ENCODE peak calls at places on chromosomes 6 and 20, in six cellular contexts. Z is gastrocnemius medialis, L is tibial nerve, O is adipocyte, A is right cardiac atrium, C is heart right ventricle. S is an unnamed sample. For H3K27me3 and H3K9me3, the result is how much of the 10 kb centered on the place peaks cover.

GRCh38 chr20:36819662-36820061 is 46.1 kb upstream of the DSN1 start:
- DNase-seq in C (no peak), Z (no peak), L (no peak), O (no peak), A (no peak), S (no peak)

GRCh38 chr6:138979813-138980668 is 8.0 kb downstream of the REPS1 start:
- DNase-seq in A (no peak), O (no peak), C (no peak), Z (no peak), L (no peak), S (no peak)

GRCh38 chr6:55276745-55277627 is 50.3 kb upstream of the GFRAL start:
- DNase-seq in C (peak), A (peak), O (peak), L (peak), Z (no peak), S (no peak)

GRCh38 chr6:134853111-134854055 is 96.5 kb downstream of the ALDH8A1 start:
- DNase-seq in A (no peak), L (no peak), C (no peak), O (peak), Z (peak), S (no peak)

GRCh38 chr6:162177733-162178132 is 549.8 kb downstream of the PRKN start:
- DNase-seq in A (peak), Z (no peak), C (no peak), O (no peak), L (no peak), S (no peak)

GRCh38 chr6:143517447-143517773 is 5.9 kb upstream of the FUCA2 start:
- DNase-seq in C (no peak), O (no peak), L (no peak), A (no peak), Z (no peak), S (no peak)

GRCh38 chr20:24911461-24911860 is 37.6 kb upstream of the CST7 start:
- DNase-seq in L (peak), Z (no peak), O (no peak), C (no peak), A (no peak), S (no peak)

GRCh38 chr6:108598316-108598863 is 37.7 kb downstream of the FOXO3 start:
- DNase-seq in A (no peak), C (no peak), O (peak), L (no peak), Z (no peak), S (no peak)

GRCh38 chr6:89411019-89411268 is 1.1 kb downstream of the RRAGD start:
- DNase-seq in O (peak), Z (no peak), L (no peak), A (peak), C (no peak), S (no peak)

GRCh38 chr6:2890981-2891767 is 11.9 kb downstream of the SERPINB9 start:
- DNase-seq in C (no peak), O (no peak), L (no peak), A (no peak), Z (no peak), S (no peak)

GRCh38 chr6:110999634-111000270 is 17.9 kb downstream of the RPF2 start:
- DNase-seq in A (no peak), Z (no peak), L (no peak), C (no peak), O (peak), S (no peak)

GRCh38 chr6:53615633-53616449 is 49.7 kb downstream of the KLHL31 start:
- DNase-seq in A (no peak), O (peak), C (no peak), Z (no peak), L (no peak), S (no peak)

GRCh38 chr6:113450061-113450465 is 407.1 kb upstream of the MARCKS start:
- DNase-seq in Z (no peak), O (peak), L (no peak), C (no peak), A (no peak), S (no peak)

GRCh38 chr20:21832442-21833152 is 127.1 kb downstream of the PAX1 start:
- DNase-seq in A (no peak), Z (no peak), L (no peak), C (no peak), O (no peak), S (no peak)

GRCh38 chr6:113888493-113888892 is 31.3 kb downstream of the MARCKS start:
- DNase-seq in A (no peak), C (no peak), O (no peak), Z (no peak), L (no peak), S (no peak)

GRCh38 chr6:157726892-157727628 is 96.0 kb upstream of the SNX9 start:
- DNase-seq in A (peak), C (peak), L (peak), Z (peak), O (no peak), S (no peak)

GRCh38 chr20:25136643-25137559 is 55.0 kb upstream of the VSX1 start:
- DNase-seq in C (peak), A (peak), Z (peak), O (peak), L (peak), S (peak)

GRCh38 chr6:121603486-121603885 is 168.0 kb downstream of the GJA1 start:
- DNase-seq in L (no peak), O (no peak), A (no peak), Z (no peak), C (no peak), S (no peak)

GRCh38 chr6:106300944-106301343 is 24.6 kb downstream of the ATG5 start:
- DNase-seq in L (peak), A (no peak), Z (no peak), C (no peak), O (peak), S (no peak)

GRCh38 chr6:15404700-15404980 is 158.8 kb downstream of the JARID2 start:
- DNase-seq in O (no peak), L (no peak), A (no peak), Z (no peak), C (no peak), S (no peak)
- H3K4me3 ChIP-seq in O (no peak), L (no peak), A (no peak), Z (no peak), C (no peak), S (no peak)

GRCh38 chr20:31859998-31860380 is 10.3 kb downstream of the DUSP15 start:
- DNase-seq in O (no peak), L (no peak), A (no peak), C (no peak), Z (no peak), S (no peak)

GRCh38 chr20:31859266-31859997 is 10.9 kb downstream of the DUSP15 start:
- DNase-seq in L (no peak), A (peak), O (no peak), Z (no peak), C (no peak), S (no peak)

GRCh38 chr20:31861346-31862156 is 8.8 kb downstream of the DUSP15 start:
- DNase-seq in Z (peak), O (peak), A (peak), C (peak), L (no peak), S (peak)

GRCh38 chr20:31862157-31862470 is 8.2 kb downstream of the DUSP15 start:
- DNase-seq in A (no peak), C (no peak), O (no peak), Z (no peak), L (no peak), S (no peak)

GRCh38 chr20:31860431-31861345 is 9.6 kb downstream of the DUSP15 start:
- DNase-seq in Z (peak), A (peak), L (no peak), C (no peak), O (no peak), S (no peak)
- H3K27me3 ChIP-seq in Z (under half), A (under half), L (under half), C (under half), O (half or more), S (under half)

DNA sequence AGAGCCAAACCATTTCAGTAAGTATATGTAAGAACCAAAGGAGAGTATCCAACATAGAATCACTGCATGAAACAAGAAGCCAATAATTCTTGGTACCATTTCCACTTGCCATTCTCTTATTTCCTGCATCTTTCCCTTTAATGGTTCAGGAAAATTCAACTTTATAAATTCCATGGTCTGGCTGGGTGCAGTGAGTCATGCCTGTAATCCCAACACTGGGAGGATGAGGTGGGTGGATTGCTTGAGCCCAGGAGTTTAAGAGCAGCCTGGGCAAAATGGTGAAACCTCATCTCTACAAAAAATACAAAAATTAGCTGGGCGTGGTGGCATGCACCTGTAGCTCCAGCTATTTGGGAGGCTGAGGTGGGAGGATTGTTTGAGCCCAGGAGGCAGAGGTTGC is 21.2 kb downstream of the NHLRC1 start:
- DNase-seq in C (no peak), Z (no peak), L (no peak), A (no peak), O (peak), S (no peak)
- H3K9me3 ChIP-seq in C (under half), Z (under half), L (under half), A (under half), O (under half), S (under half)

DNA sequence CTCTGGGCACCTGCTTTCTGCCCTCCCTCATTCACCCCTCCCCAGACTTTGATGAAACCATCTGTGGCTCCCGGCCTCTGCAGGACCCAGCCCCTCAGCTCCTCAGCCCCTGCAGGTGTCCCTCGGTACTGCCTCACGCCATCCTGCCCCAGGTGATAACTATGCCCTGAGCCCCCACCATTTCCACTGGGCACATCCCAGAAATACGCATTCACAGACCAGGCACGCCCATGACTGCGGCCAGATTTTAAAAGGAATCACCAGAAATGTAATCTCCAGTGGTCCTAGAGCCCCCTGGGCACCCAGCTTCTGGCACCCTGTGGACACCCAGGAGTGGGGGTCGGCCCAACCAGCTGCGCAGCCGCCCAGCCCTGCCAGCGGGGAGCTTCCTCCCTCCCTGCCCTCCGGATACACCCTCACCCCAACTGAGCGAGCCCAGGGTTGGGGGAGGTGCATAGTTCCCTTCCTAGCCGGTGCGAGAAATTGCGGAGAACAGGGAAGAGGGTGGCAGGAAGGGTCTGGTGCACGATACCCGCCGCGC is 585 bp upstream of the NTSR1 start:
- DNase-seq in Z (no peak), A (no peak), L (no peak), O (no peak), C (peak), S (no peak)
- H3K4me3 ChIP-seq in Z (no peak), A (no peak), L (no peak), O (no peak), C (no peak), S (no peak)

DNA sequence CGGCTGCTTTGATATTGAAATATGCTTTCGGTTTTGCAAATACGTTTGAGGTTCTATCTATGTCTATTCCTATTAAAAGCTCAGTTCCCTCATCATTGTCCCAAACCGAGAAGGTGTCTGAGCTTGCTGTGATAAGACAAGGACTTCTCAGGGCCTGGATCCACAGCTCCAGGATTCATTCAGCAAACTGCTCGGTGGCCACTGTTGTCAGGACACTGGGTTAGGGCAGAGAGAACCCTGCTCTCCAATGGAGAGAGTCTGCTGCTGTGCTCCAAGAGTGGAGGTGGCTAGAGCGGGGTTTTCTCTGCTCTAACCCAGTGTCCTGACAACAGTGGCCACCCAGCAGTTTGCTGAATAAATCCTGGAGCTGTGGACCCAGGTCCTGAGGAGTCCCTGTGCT is 198.5 kb downstream of the CDH4 start:
- DNase-seq in C (no peak), Z (no peak), O (no peak), L (no peak), A (no peak), S (no peak)
- H3K27me3 ChIP-seq in C (under half), Z (under half), O (under half), L (under half), A (under half), S (under half)